ENCODE peak calls at places on chromosomes 11 and 22, in seven cellular contexts. R, I, M, T, G, Z and B are unnamed samples.

GRCh38 chr11:1415631-1416030 is 25.9 kb downstream of the BRSK2 start:
- DNase-seq in G (no peak), M (no peak), T (no peak), R (no peak), I (no peak), Z (no peak), B (no peak)

GRCh38 chr22:20117656-20118571 is 888 bp upstream of the TRMT2A start:
- DNase-seq in R (peak), G (peak), T (peak), M (no peak), Z (no peak), I (peak), B (peak)

GRCh38 chr11:94521684-94522083 is 9.4 kb downstream of the C11orf97 start:
- DNase-seq in M (peak), Z (no peak), I (peak), T (peak), R (no peak), G (no peak), B (no peak)

GRCh38 chr11:69012092-69013008 is 696 bp downstream of the MRGPRF start:
- DNase-seq in R (no peak), T (no peak), I (peak), G (no peak), Z (no peak), M (no peak), B (no peak)

GRCh38 chr22:43272869-43273318 is 70.3 kb downstream of the SCUBE1 start:
- DNase-seq in I (peak), M (no peak), G (no peak), R (no peak), Z (no peak), T (no peak), B (no peak)

GRCh38 chr11:19216021-19216420 is 14.2 kb upstream of the CSRP3 start:
- DNase-seq in R (no peak), I (no peak), M (no peak), G (no peak), T (no peak), Z (no peak), B (no peak)

GRCh38 chr11:92152245-92152644 is 72.4 kb upstream of the FAT3 start:
- DNase-seq in R (no peak), G (no peak), I (no peak), M (no peak), Z (no peak), T (peak), B (no peak)

GRCh38 chr22:17266261-17266971 is 47.2 kb upstream of the ADA2 start:
- DNase-seq in G (no peak), R (no peak), Z (no peak), T (peak), I (no peak), M (peak), B (peak)

GRCh38 chr11:118820412-118821357 is 29.7 kb upstream of the DDX6 start:
- DNase-seq in G (no peak), R (peak), I (no peak), T (no peak), M (no peak), Z (no peak), B (peak)

GRCh38 chr11:10309163-10310093 is 4.6 kb downstream of the ADM start:
- DNase-seq in Z (peak), G (no peak), M (no peak), I (peak), R (peak), T (peak), B (no peak)

GRCh38 chr22:44878483-44879300 is 126.3 kb downstream of the ARHGAP8 start:
- DNase-seq in M (no peak), G (no peak), Z (no peak), I (no peak), R (no peak), T (no peak), B (no peak)